ENCODE peak calls at places on chromosomes 1 and 21, in seven cellular contexts. F is Peyer's patch, D is psoas muscle, J is A673, L is uterus, K is brain microvascular endothelial cell, B is GM23338. O is an unnamed sample. For H3K36me3, the result is how much of the 10 kb centered on the place peaks cover.

GRCh38 chr1:98653186-98653585 is 8.3 kb upstream of the SNX7 start:
- DNase-seq in F (no peak), D (no peak), J (no peak), L (no peak), K (peak), B (no peak), O (no peak)

GRCh38 chr1:85940621-85941306 is 215.8 kb downstream of the COL24A1 start:
- DNase-seq in F (no peak), D (no peak), J (no peak), L (no peak), K (no peak), B (no peak), O (no peak)

GRCh38 chr21:44758781-44759627 is 42.6 kb downstream of the UBE2G2 start:
- DNase-seq in F (no peak), D (no peak), J (no peak), L (no peak), K (no peak), B (no peak), O (peak)

GRCh38 chr1:85467036-85467435 is 2.1 kb upstream of the DDAH1 start:
- DNase-seq in F (no peak), D (no peak), J (no peak), L (no peak), K (no peak), B (no peak), O (no peak)

GRCh38 chr1:9231648-9232332 is 2.8 kb upstream of the H6PD start:
- DNase-seq in F (no peak), D (peak), J (no peak), L (no peak), K (peak), B (no peak), O (no peak)

GRCh38 chr1:17441265-17441992 is 2.0 kb upstream of the RCC2 start:
- DNase-seq in F (no peak), D (no peak), J (peak), L (no peak), K (no peak), B (peak), O (no peak)

GRCh38 chr1:28601696-28602095 is 9.6 kb downstream of the RAB42 start:
- DNase-seq in F (no peak), D (no peak), J (peak), L (no peak), K (peak), B (no peak), O (peak)

GRCh38 chr1:161949543-161949942 is 74.1 kb downstream of the OLFML2B start:
- DNase-seq in F (no peak), D (no peak), J (peak), L (no peak), K (no peak), B (no peak), O (no peak)

GRCh38 chr1:147177611-147178370 is 5.5 kb upstream of the PRKAB2 start:
- DNase-seq in F (no peak), D (peak), J (peak), L (no peak), K (no peak), B (peak), O (no peak)

GRCh38 chr1:176241385-176242015 is 34.4 kb upstream of the COP1 start:
- DNase-seq in F (no peak), D (no peak), J (peak), L (no peak), K (peak), B (peak), O (no peak)

GRCh38 chr1:43932786-43933385 is 715 bp upstream of the ARTN start:
- DNase-seq in F (no peak), D (no peak), J (no peak), L (no peak), K (peak), B (no peak), O (no peak)

GRCh38 chr21:45406801-45407628 is 2.0 kb downstream of the COL18A1 start:
- DNase-seq in F (no peak), D (peak), J (peak), L (no peak), K (no peak), B (peak), O (no peak)

GRCh38 chr1:89733748-89734147 is 87.1 kb upstream of the LRRC8D start:
- DNase-seq in F (no peak), D (no peak), J (no peak), L (no peak), K (no peak), B (no peak), O (no peak)

GRCh38 chr1:94739521-94740061 is 80.6 kb upstream of the SLC44A3 start:
- DNase-seq in F (no peak), D (peak), J (no peak), L (no peak), K (peak), B (no peak), O (peak)

GRCh38 chr1:47771766-47772165 is 225.4 kb downstream of the TRABD2B start:
- DNase-seq in F (no peak), D (no peak), J (no peak), L (no peak), K (no peak), B (no peak), O (no peak)

GRCh38 chr1:206694151-206694550 is 9.4 kb downstream of the MAPKAPK2 start:
- DNase-seq in F (no peak), D (no peak), J (no peak), L (no peak), K (no peak), B (no peak), O (no peak)

GRCh38 chr1:206691604-206692003 is 6.9 kb downstream of the MAPKAPK2 start:
- DNase-seq in F (no peak), D (peak), J (no peak), L (no peak), K (no peak), B (no peak), O (no peak)

GRCh38 chr1:206693592-206693991 is 8.9 kb downstream of the MAPKAPK2 start:
- DNase-seq in F (no peak), D (peak), J (no peak), L (no peak), K (peak), B (no peak), O (peak)

GRCh38 chr1:206694551-206695124 is 9.9 kb downstream of the MAPKAPK2 start:
- DNase-seq in F (no peak), D (no peak), J (no peak), L (no peak), K (no peak), B (peak), O (no peak)

DNA sequence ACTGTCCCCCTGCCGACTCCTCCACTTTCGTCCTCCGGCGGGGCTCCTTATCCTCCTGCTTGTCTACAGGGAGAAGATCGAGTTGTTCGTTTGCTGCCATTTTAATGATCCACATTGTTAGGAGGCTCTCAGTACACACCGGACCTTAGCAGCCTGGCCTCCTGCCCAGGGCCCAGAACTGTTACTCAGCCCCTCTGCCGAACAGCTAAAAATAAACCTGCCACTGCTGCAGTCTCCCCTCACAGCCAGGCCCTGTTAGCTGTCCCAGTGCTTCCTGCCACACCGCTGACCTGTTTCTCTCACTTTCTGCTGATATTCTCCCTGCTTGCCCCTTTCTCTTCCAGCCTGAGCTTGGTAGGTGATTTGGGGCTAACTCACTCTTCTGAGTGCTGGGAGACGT is 8.3 kb downstream of the MAPKAPK2 start:
- DNase-seq in F (no peak), D (peak), J (no peak), L (peak), K (peak), B (no peak), O (peak)
- H3K27ac ChIP-seq in F (peak), D (peak), J (no peak), L (peak), K (peak), B (no peak), O (peak)

DNA sequence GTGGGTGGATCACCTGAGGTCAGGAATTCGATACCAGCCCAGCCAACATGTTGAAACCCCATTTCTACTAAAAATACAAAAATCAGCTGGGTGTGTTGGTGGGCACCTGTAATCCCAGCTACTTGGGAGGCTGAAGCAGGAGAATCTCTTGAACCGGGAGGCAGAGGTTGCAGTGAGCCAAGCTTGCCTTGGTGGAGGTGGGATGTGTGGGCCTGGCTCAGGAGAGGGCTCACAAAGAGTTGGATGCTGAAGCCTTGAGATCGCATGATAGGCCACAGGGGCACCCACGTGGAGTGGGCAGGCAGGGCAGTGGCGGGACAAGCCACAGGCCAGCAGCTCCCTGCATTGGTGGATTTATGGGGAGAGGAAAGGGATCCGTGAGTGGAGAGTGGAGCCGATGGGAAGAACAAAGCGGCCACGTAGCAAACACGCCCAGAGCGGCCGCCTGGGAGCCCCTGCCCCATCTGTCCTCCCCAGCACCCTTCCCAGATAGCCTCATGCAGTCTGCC is 4.4 kb downstream of the THAP3 start:
- DNase-seq in F (no peak), D (no peak), J (no peak), L (no peak), K (no peak), B (no peak), O (no peak)
- H3K36me3 ChIP-seq in F (half or more), D (half or more), J (half or more), L (under half), K (under half), B (under half), O (half or more)

GRCh38 chr1:114757455-114758250 is at the start of gene CSDE1:
- DNase-seq in F (peak), D (peak), J (peak), L (peak), K (peak), B (peak), O (peak)
- TF ChIP-seq CTCF in F (peak), D (peak), J (peak), L (peak), K (peak), B (peak), O (no peak)

DNA sequence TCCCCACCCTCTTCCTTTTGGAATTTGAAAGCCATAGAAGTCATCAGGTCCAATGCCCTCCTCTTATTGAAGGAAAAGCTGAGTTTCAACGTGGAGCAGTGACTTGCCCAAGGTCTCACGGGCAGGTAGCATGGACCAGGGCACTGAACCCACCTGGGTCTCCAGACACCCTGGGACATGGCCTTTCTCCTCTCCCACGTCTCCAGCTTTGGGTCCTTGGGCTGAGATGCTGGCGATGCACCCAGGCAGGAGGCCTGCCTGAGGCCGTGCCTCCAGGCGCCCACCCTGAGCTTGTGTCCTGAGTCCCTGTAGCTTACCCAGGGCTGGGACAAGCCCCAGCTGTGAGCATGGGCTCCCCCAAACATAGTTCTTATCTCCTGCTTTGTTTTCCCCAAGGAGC is 21.4 kb downstream of the LDLRAP1 start:
- DNase-seq in F (no peak), D (no peak), J (no peak), L (no peak), K (no peak), B (no peak), O (no peak)
- H3K27ac ChIP-seq in F (no peak), D (peak), J (no peak), L (peak), K (no peak), B (no peak), O (peak)

GRCh38 chr1:154988053-154988954 is 5.1 kb upstream of the LENEP start:
- DNase-seq in F (no peak), D (peak), J (no peak), L (no peak), K (no peak), B (no peak), O (no peak)
- H3K36me3 ChIP-seq in F (under half), D (under half), J (under half), L (under half), K (under half), B (under half), O (under half)

DNA sequence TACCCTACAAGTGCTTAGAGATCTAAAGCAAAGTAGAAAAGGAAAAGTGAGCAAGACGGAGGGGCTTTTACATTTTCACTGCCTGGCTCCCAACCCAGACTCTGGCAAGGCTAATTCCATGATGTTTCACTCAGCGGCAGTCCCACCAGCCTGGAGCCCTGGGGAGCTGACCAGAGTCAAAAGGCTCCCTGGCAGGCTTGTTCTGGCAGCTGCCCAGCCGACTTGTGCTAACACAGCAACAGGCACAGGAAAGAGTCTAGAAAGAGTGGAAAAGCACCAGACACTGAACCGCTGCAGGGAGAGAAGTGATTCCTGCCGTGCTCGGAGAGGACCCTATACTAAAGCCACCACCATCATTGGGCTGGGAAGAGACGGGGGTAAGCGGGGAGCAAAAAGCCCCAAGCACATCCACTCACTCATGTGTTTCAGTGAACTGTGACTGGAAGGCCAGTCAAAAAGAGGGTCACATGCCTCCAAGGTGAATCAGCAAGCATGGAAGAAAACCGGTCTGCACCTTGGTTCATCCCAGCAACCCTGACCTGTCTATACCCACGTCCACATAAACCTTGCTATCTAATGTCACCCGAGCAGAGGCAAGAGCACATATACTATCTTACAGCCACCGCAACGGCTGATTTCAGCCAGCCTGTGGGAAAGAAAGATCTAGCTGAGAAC is 8.0 kb downstream of the SMIM12 start:
- DNase-seq in F (no peak), D (no peak), J (no peak), L (peak), K (peak), B (no peak), O (peak)
- TF ChIP-seq CTCF in F (no peak), D (no peak), J (no peak), L (no peak), K (no peak), B (no peak), O (no peak)

O was measured in tibial artery.